ENCODE peak calls at places on chromosomes 13 and 19, in ten cellular contexts. B is activated T-helper 1 cell treated with anti-CD3 and anti-CD28 coated beads, Interleukin-12 subunit alpha, Interleukin-12 subunit beta, Interleukin-2, Interleukin-4 antibody, amounts not matched to agents 30 ng/mL and 10 ng/mL and 1 ng/mL, durations not matched to agents 14 hours and 24 hours and 36 hours; P is activated CD8-positive, alpha-beta memory T cell treated with anti-CD3 and anti-CD28 coated beads for 48 hours; K is IMR-90; O is mesothelial cell of epicardium; I is EH; U is NCI-H1436; Y is naive thymus-derived CD8-positive, alpha-beta T cell; T is NCI-H1694 treated with DMSO at 0.1 percent for 48 hours; D is T-cell. S is an unnamed sample.

GRCh38 chr13:36819811-36820140 is 754 bp downstream of the RFXAP start:
- DNase-seq in B (peak; percentile 22), P (no peak), K (peak; percentile 36), O (no peak), I (peak; percentile 47), U (no peak), Y (no peak), T (peak; percentile 25), D (peak; percentile 23), S (peak; percentile 14)

GRCh38 chr13:109704771-109705628 is 81.4 kb downstream of the IRS2 start:
- DNase-seq in B (no peak), P (no peak), K (no peak), O (no peak), I (no peak), U (no peak), Y (no peak), T (no peak), D (no peak), S (no peak)

GRCh38 chr13:112532837-112533745 is 54.9 kb downstream of the TUBGCP3 start:
- DNase-seq in B (no peak), P (no peak), K (no peak), O (no peak), I (no peak), U (no peak), Y (no peak), T (no peak), D (no peak), S (no peak)

GRCh38 chr19:5106971-5107370 is 138.1 kb downstream of the KDM4B start:
- DNase-seq in B (no peak), P (no peak), K (no peak), O (no peak), I (no peak), U (no peak), Y (no peak), T (no peak), D (no peak), S (no peak)

GRCh38 chr13:45928843-45929242 is 77.3 kb upstream of the SIAH3 start:
- DNase-seq in B (no peak), P (no peak), K (no peak), O (no peak), I (no peak), U (no peak), Y (no peak), T (peak; percentile 69), D (no peak), S (no peak)

GRCh38 chr13:92390217-92390616 is 836.4 kb upstream of the GPC6 start:
- DNase-seq in B (no peak), P (no peak), K (no peak), O (no peak), I (no peak), U (no peak), Y (no peak), T (no peak), D (no peak), S (no peak)

GRCh38 chr19:32866564-32867265 is 2.9 kb downstream of the SLC7A9 start:
- DNase-seq in B (no peak), P (no peak), K (no peak), O (no peak), I (no peak), U (no peak), Y (no peak), T (no peak), D (no peak), S (no peak)

GRCh38 chr19:12840091-12841079 is 2.1 kb downstream of the MAST1 start:
- DNase-seq in B (peak; percentile 38), P (no peak), K (peak; percentile 63), O (peak; percentile 57), I (peak; percentile 82), U (peak; percentile 76), Y (no peak), T (no peak), D (peak; percentile 23), S (no peak)

GRCh38 chr13:95709101-95709500 is 32.2 kb downstream of the DNAJC3 start:
- DNase-seq in B (no peak), P (no peak), K (no peak), O (no peak), I (no peak), U (no peak), Y (no peak), T (no peak), D (no peak), S (no peak)

GRCh38 chr13:110238795-110239194 is 68.2 kb downstream of the COL4A1 start:
- DNase-seq in B (no peak), P (no peak), K (no peak), O (no peak), I (peak; percentile 42), U (no peak), Y (no peak), T (no peak), D (no peak), S (no peak)

GRCh38 chr19:41870401-41870873 is 6.6 kb upstream of the CD79A start:
- DNase-seq in B (no peak), P (no peak), K (peak; percentile 61), O (no peak), I (peak; percentile 43), U (no peak), Y (no peak), T (no peak), D (no peak), S (no peak)

GRCh38 chr13:108437496-108437895 is 168.0 kb downstream of the TNFSF13B start:
- DNase-seq in B (no peak), P (no peak), K (no peak), O (no peak), I (no peak), U (no peak), Y (no peak), T (no peak), D (no peak), S (no peak)

GRCh38 chr19:16447015-16447384 is 24.8 kb downstream of the EPS15L1 start:
- DNase-seq in B (peak; percentile 14), P (no peak), K (peak; percentile 91), O (no peak), I (peak; percentile 78), U (no peak), Y (peak; percentile 37), T (no peak), D (peak; percentile 47), S (peak; percentile 61)

GRCh38 chr19:8120636-8121480 is 28.5 kb downstream of the FBN3 start:
- DNase-seq in B (no peak), P (no peak), K (no peak), O (no peak), I (no peak), U (no peak), Y (no peak), T (no peak), D (no peak), S (no peak)

GRCh38 chr19:51002542-51003311 is 1.3 kb upstream of the KLK8 start:
- DNase-seq in B (no peak), P (no peak), K (no peak), O (no peak), I (no peak), U (peak; percentile 47), Y (no peak), T (no peak), D (no peak), S (no peak)

GRCh38 chr19:21202865-21203494 is 61.1 kb downstream of the ZNF431 start:
- DNase-seq in B (no peak), P (no peak), K (peak; percentile 14), O (no peak), I (peak; percentile 45), U (peak; percentile 1), Y (peak; percentile 5), T (peak; percentile 1), D (peak; percentile 25), S (peak; percentile 27)

GRCh38 chr19:47891923-47892666 is 6.0 kb upstream of the SULT2A1 start:
- DNase-seq in B (no peak), P (no peak), K (no peak), O (no peak), I (peak; percentile 7), U (no peak), Y (no peak), T (no peak), D (no peak), S (no peak)

GRCh38 chr19:41443813-41444455 is 978 bp downstream of the ERICH4 start:
- DNase-seq in B (no peak), P (no peak), K (no peak), O (no peak), I (no peak), U (no peak), Y (no peak), T (no peak), D (no peak), S (no peak)

GRCh38 chr19:10952809-10953208 is 8.0 kb upstream of the SMARCA4 start:
- DNase-seq in B (no peak), P (no peak), K (no peak), O (no peak), I (no peak), U (no peak), Y (no peak), T (no peak), D (no peak), S (no peak)

GRCh38 chr13:76792680-76793334 is 93.4 kb downstream of the KCTD12 start:
- DNase-seq in B (no peak), P (no peak), K (peak; percentile 66), O (no peak), I (peak; percentile 62), U (no peak), Y (no peak), T (no peak), D (no peak), S (no peak)

GRCh38 chr13:101751488-101751887 is 299.0 kb downstream of the ITGBL1 start:
- DNase-seq in B (no peak), P (no peak), K (peak; percentile 77), O (no peak), I (peak; percentile 76), U (peak; percentile 79), Y (no peak), T (no peak), D (no peak), S (no peak)

GRCh38 chr13:85616275-85616674 is 182.9 kb downstream of the SLITRK6 start:
- DNase-seq in B (no peak), P (no peak), K (peak; percentile 57), O (no peak), I (no peak), U (no peak), Y (no peak), T (no peak), D (no peak), S (no peak)

GRCh38 chr19:46049597-46049996 is 8.8 kb upstream of the IGFL4 start:
- DNase-seq in B (no peak), P (no peak), K (no peak), O (no peak), I (no peak), U (no peak), Y (no peak), T (no peak), D (no peak), S (no peak)

GRCh38 chr19:53254451-53255341 is at the start of gene ZNF677:
- DNase-seq in B (peak; percentile 49), P (peak; percentile 42), K (peak; percentile 76), O (peak; percentile 56), I (peak; percentile 86), U (peak; percentile 90), Y (peak; percentile 79), T (no peak), D (peak; percentile 81), S (peak; percentile 63)

GRCh38 chr19:45809643-45810159 is 5.4 kb downstream of the RSPH6A start:
- DNase-seq in B (no peak), P (no peak), K (peak; percentile 83), O (no peak), I (peak; percentile 80), U (no peak), Y (no peak), T (no peak), D (no peak), S (no peak)

S was measured in effector memory CD8-positive, alpha-beta T cell.